ENCODE peak calls at places on chromosomes 7 and 10, in five cellular contexts. M is stimulated activated CD4-positive, alpha-beta T cell treated with anti-CD3 and anti-CD28 coated beads, Interleukin-2, amount 100 ng/mL, for 48 hours; Z is stimulated activated CD8-positive, alpha-beta memory T cell treated with anti-CD3 and anti-CD28 coated beads, Interleukin-4, amount 100 ng/mL, for 24 hours; P is GM13977; B is central memory CD4-positive, alpha-beta T cell. A is an unnamed sample.
A peak's percentile ranks its signal among the peaks of the same experiment; 100 is the strongest.

GRCh38 chr10:124898493-124898892 is 43.4 kb upstream of the ZRANB1 start:
- DNase-seq in M (no peak), Z (no peak), P (no peak), B (no peak), A (no peak)

GRCh38 chr10:114458955-114459354 is 54.7 kb upstream of the AFAP1L2 start:
- DNase-seq in M (peak; percentile 30), Z (peak; percentile 24), P (peak; percentile 58), B (no peak), A (no peak)

GRCh38 chr10:3578682-3579081 is 206.3 kb downstream of the KLF6 start:
- DNase-seq in M (no peak), Z (no peak), P (no peak), B (no peak), A (no peak)

GRCh38 chr10:72012801-72013200 is 48.6 kb downstream of the CHST3 start:
- DNase-seq in M (no peak), Z (no peak), P (no peak), B (no peak), A (no peak)

GRCh38 chr7:101936612-101937231 is 119.3 kb downstream of the CUX1 start:
- DNase-seq in M (no peak), Z (no peak), P (no peak), B (no peak), A (no peak)

GRCh38 chr7:157925383-157925875 is 588.6 kb downstream of the DNAJB6 start:
- DNase-seq in M (no peak), Z (no peak), P (no peak), B (no peak), A (no peak)

GRCh38 chr7:783556-784490 is 48.5 kb upstream of the SUN1 start:
- DNase-seq in M (no peak), Z (no peak), P (no peak), B (no peak), A (no peak)

GRCh38 chr7:4486932-4487331 is 195.2 kb upstream of the FOXK1 start:
- DNase-seq in M (no peak), Z (no peak), P (no peak), B (no peak), A (no peak)

GRCh38 chr7:131556912-131557457 is 557 bp upstream of the PODXL start:
- DNase-seq in M (no peak), Z (no peak), P (no peak), B (no peak), A (no peak)

GRCh38 chr10:19250542-19250941 is 201.9 kb downstream of the MALRD1 start:
- DNase-seq in M (no peak), Z (no peak), P (no peak), B (no peak), A (no peak)

GRCh38 chr10:60687679-60688078 is 90.6 kb upstream of the CDK1 start:
- DNase-seq in M (no peak), Z (no peak), P (no peak), B (no peak), A (no peak)

GRCh38 chr10:112802411-112803060 is 147.5 kb upstream of the TCF7L2 start:
- DNase-seq in M (no peak), Z (no peak), P (no peak), B (no peak), A (no peak)

GRCh38 chr10:51886438-51887068 is 187.2 kb upstream of the CSTF2T start:
- DNase-seq in M (no peak), Z (no peak), P (no peak), B (no peak), A (no peak)

GRCh38 chr7:44282601-44283171 is 42.7 kb downstream of the CAMK2B start:
- DNase-seq in M (no peak), Z (no peak), P (no peak), B (no peak), A (no peak)

GRCh38 chr10:22962817-22963216 is 35.0 kb downstream of the ARMC3 start:
- DNase-seq in M (no peak), Z (no peak), P (no peak), B (no peak), A (no peak)

GRCh38 chr7:3067606-3068005 is 23.9 kb upstream of the CARD11 start:
- DNase-seq in M (no peak), Z (no peak), P (no peak), B (no peak), A (no peak)

GRCh38 chr10:119598397-119598796 is 1.6 kb upstream of the TIAL1 start:
- DNase-seq in M (no peak), Z (no peak), P (no peak), B (no peak), A (no peak)

GRCh38 chr10:71545001-71545400 is 148.3 kb downstream of the CDH23 start:
- DNase-seq in M (no peak), Z (no peak), P (no peak), B (no peak), A (no peak)

GRCh38 chr7:151366872-151367207 is 25.2 kb downstream of the NUB1 start:
- DNase-seq in M (no peak), Z (no peak), P (no peak), B (no peak), A (no peak)

GRCh38 chr10:121104476-121105111 is 253.4 kb downstream of the WDR11 start:
- DNase-seq in M (no peak), Z (no peak), P (no peak), B (no peak), A (no peak)

GRCh38 chr7:73448609-73449008 is 15.0 kb downstream of the FZD9 start:
- DNase-seq in M (no peak), Z (no peak), P (no peak), B (no peak), A (no peak)

GRCh38 chr7:97685952-97686351 is 45.9 kb upstream of the TAC1 start:
- DNase-seq in M (no peak), Z (no peak), P (no peak), B (no peak), A (no peak)

GRCh38 chr7:75534727-75535307 is 42.7 kb downstream of the SPDYE5 start:
- DNase-seq in M (no peak), Z (no peak), P (peak; percentile 78), B (no peak), A (no peak)

GRCh38 chr10:112919721-112920120 is 30.3 kb upstream of the TCF7L2 start:
- DNase-seq in M (no peak), Z (no peak), P (no peak), B (no peak), A (no peak)

A was measured in CMK.